ENCODE peak calls at places on chromosomes 5 and 9, in four cellular contexts. K, L, F and O are unnamed samples. For H3K27me3, the result is how much of the 10 kb centered on the place peaks cover.

GRCh38 chr5:88142801-88143692 is 125.6 kb downstream of the TMEM161B start:
- DNase-seq in F (peak), K (peak), L (peak), O (no peak)

GRCh38 chr9:71675857-71676165 is 92.5 kb downstream of the CEMIP2 start:
- DNase-seq in K (no peak), L (no peak), F (no peak), O (no peak)

GRCh38 chr5:14011089-14012004 is 66.9 kb upstream of the DNAH5 start:
- DNase-seq in K (peak), F (peak), L (peak), O (peak)

GRCh38 chr5:81428446-81428845 is 34.5 kb upstream of the ACOT12 start:
- DNase-seq in K (no peak), F (no peak), L (peak), O (no peak)

GRCh38 chr5:174755103-174755502 is 30.7 kb downstream of the MSX2 start:
- DNase-seq in F (peak), K (no peak), L (peak), O (no peak)

GRCh38 chr5:98755406-98755805 is 18.1 kb upstream of the RGMB start:
- DNase-seq in K (no peak), L (peak), F (no peak), O (no peak)

GRCh38 chr9:71806916-71807315 is 38.6 kb upstream of the CEMIP2 start:
- DNase-seq in L (peak), K (peak), F (peak), O (peak)

GRCh38 chr5:174935854-174936474 is 211.6 kb downstream of the MSX2 start:
- DNase-seq in F (peak), L (peak), K (peak), O (peak)

GRCh38 chr5:111596705-111597104 is 84.4 kb upstream of the STARD4 start:
- DNase-seq in K (no peak), F (no peak), L (no peak), O (no peak)

GRCh38 chr9:114348906-114349482 is 19.3 kb downstream of the ORM2 start:
- DNase-seq in L (peak), F (peak), K (peak), O (peak)

GRCh38 chr5:159805021-159805420 is 111.3 kb upstream of the ADRA1B start:
- DNase-seq in L (peak), K (no peak), F (no peak), O (no peak)

GRCh38 chr5:120449501-120449900 is 14.6 kb upstream of the PRR16 start:
- DNase-seq in K (no peak), F (no peak), L (peak), O (no peak)

GRCh38 chr5:98163796-98164493 is 609.5 kb upstream of the RGMB start:
- DNase-seq in F (no peak), L (no peak), K (no peak), O (no peak)

GRCh38 chr5:756865-757345 is 27.6 kb downstream of the ZDHHC11B start:
- DNase-seq in K (peak), F (no peak), L (peak), O (peak)

GRCh38 chr5:69019665-69020064 is 74.1 kb upstream of the SLC30A5 start:
- DNase-seq in F (no peak), K (no peak), L (no peak), O (no peak)

GRCh38 chr9:91949293-91949945 is 609 bp downstream of the ROR2 start:
- DNase-seq in L (peak), K (no peak), F (peak), O (no peak)

GRCh38 chr9:117494401-117495130 is 79.7 kb upstream of the ASTN2 start:
- DNase-seq in K (no peak), L (no peak), F (no peak), O (no peak)

GRCh38 chr5:163350083-163350482 is 87.3 kb upstream of the CCNG1 start:
- DNase-seq in F (no peak), L (peak), K (no peak), O (no peak)

GRCh38 chr9:131233556-131233955 is 42.8 kb downstream of the FAM78A start:
- DNase-seq in F (no peak), K (no peak), L (no peak), O (no peak)

GRCh38 chr5:147538232-147538631 is 28.4 kb upstream of the DPYSL3 start:
- DNase-seq in F (no peak), L (no peak), K (no peak), O (no peak)

GRCh38 chr9:69319324-69320040 is 5.5 kb upstream of the ENTREP1 start:
- DNase-seq in F (peak), L (no peak), K (no peak), O (no peak)

GRCh38 chr5:110413856-110414255 is 312.6 kb downstream of the TMEM232 start:
- DNase-seq in F (no peak), L (peak), K (no peak), O (no peak)

GRCh38 chr5:2094616-2094995 is 211.9 kb upstream of the IRX4 start:
- DNase-seq in L (peak), K (no peak), F (no peak), O (no peak)

GRCh38 chr5:77076961-77077820 is 9.9 kb downstream of the ZBED3 start:
- DNase-seq in L (peak), K (peak), F (peak), O (peak)

GRCh38 chr9:92147854-92148184 is 32.6 kb upstream of the SPTLC1 start:
- DNase-seq in L (no peak), K (no peak), F (no peak), O (no peak)

GRCh38 chr5:151141535-151141934 is 16.0 kb downstream of the ANXA6 start:
- DNase-seq in K (peak), L (peak), F (peak), O (no peak)

GRCh38 chr5:62538017-62538942 is 40.3 kb upstream of the LRRC70 start:
- DNase-seq in L (peak), K (no peak), F (no peak), O (no peak)

GRCh38 chr5:115666023-115666422 is 40.2 kb upstream of the TMED7 start:
- DNase-seq in L (no peak), K (no peak), F (no peak), O (no peak)

GRCh38 chr5:149268928-149269557 is 2.6 kb upstream of the AFAP1L1 start:
- DNase-seq in L (peak), K (no peak), F (peak), O (no peak)

DNA sequence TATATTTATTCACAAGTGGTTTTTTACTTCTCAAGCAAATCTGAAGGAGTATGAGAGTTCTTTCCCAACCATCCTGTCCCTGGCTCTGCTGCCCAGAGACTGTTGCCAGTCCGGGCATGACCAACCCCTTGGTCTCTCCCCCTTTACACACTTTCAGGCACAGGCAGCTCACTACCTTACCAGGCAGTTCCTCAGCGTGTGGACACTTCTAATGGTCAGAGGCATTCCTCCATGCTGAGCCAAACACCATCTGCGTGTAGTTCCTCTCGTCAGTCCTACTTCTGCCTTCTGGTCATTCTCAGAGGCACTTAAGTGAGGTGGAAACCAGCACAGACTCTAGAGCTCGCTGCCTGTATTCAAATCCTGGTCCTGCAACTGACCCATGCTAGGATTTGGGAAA is 56.1 kb downstream of the TSTD2 start:
- DNase-seq in F (no peak), L (no peak), K (no peak), O (no peak)
- H3K4me3 ChIP-seq in F (no peak), L (no peak), K (no peak), O (no peak)

GRCh38 chr5:128681764-128682664 is 144.0 kb upstream of the FBN2 start:
- DNase-seq in F (peak), L (peak), K (no peak), O (no peak)
- H3K27ac ChIP-seq in F (no peak), L (no peak), K (no peak), O (no peak)

GRCh38 chr9:133460405-133461175 is 812 bp downstream of the CACFD1 start:
- DNase-seq in K (peak), F (peak), L (peak), O (peak)

GRCh38 chr9:133464638-133465037 is 4.9 kb downstream of the CACFD1 start:
- DNase-seq in L (no peak), K (no peak), F (no peak), O (no peak)

GRCh38 chr9:133463864-133464615 is 4.3 kb downstream of the CACFD1 start:
- DNase-seq in L (peak), K (no peak), F (no peak), O (peak)

GRCh38 chr9:133461975-133462374 is 2.2 kb downstream of the CACFD1 start:
- DNase-seq in K (no peak), L (no peak), F (no peak), O (no peak)

GRCh38 chr9:133463234-133463863 is 3.6 kb downstream of the CACFD1 start:
- DNase-seq in K (no peak), L (no peak), F (peak), O (no peak)
- H3K27me3 ChIP-seq in K (under half), L (under half), F (under half), O (under half)

DNA sequence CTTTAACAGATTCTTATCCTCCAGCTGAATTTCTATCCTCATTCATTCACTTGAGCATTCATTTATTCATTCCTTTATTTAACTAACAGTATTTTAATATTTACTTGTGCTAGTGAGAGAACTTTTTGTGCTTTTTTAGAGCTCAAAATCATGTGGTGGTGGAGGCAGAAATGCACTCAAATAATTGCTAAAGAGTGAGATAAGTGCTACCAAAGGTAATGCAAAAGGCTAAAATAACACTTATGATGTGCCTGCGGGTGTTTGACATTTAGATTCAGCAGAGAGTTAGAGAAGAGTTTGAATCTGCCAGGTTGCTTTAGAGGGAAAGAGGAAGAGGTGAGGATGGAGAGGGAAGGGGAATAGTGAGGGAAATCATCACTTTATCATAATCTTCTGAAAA is 431.5 kb upstream of the EDIL3 start:
- DNase-seq in K (no peak), F (no peak), L (no peak), O (no peak)
- H3K4me3 ChIP-seq in K (no peak), F (no peak), L (no peak), O (no peak)

GRCh38 chr9:133869674-133870419 is 122.3 kb downstream of the VAV2 start:
- DNase-seq in K (no peak), L (no peak), F (no peak), O (no peak)
- H3K27ac ChIP-seq in K (no peak), L (no peak), F (no peak), O (no peak)

DNA sequence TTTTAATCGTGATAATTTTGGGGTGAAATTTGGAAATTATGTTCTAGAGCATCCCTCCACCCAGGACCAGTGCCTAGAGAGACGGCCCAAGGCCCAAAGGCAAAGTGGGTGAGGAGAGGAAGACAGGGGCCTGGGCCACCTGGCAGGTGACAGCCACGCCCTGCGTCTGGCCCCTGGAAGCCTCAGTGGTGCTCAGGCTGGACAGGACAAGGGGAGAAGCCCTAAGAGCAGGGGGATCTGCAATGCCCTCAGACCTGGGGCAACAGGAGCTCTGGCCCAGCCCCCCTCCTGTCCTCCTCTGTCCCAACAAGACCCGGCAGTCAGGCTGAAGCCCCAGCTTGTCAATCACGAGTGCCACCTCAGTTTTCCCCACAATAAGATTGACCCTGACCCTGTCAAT is 134.8 kb downstream of the ADAMTS2 start:
- DNase-seq in K (no peak), F (no peak), L (no peak), O (no peak)
- H3K27me3 ChIP-seq in K (under half), F (under half), L (under half), O (under half)